ENCODE peak calls at places on chromosomes 7 and 10, in five cellular contexts. S is fibroblast of pulmonary artery, Y is BE2C, O is choroid plexus epithelial cell, D is psoas muscle. C is an unnamed sample.

GRCh38 chr10:96610817-96611216 is 24.0 kb upstream of the TM9SF3 start:
- DNase-seq in S (no peak), Y (no peak), O (no peak), D (no peak), C (no peak)

GRCh38 chr10:93106631-93107072 is 33.0 kb downstream of the CYP26A1 start:
- DNase-seq in S (peak), Y (no peak), O (peak), D (no peak), C (no peak)

GRCh38 chr10:123718544-123719060 is 52.4 kb downstream of the GPR26 start:
- DNase-seq in S (no peak), Y (no peak), O (no peak), D (no peak), C (no peak)

GRCh38 chr7:44122529-44122928 is 819 bp downstream of the POLD2 start:
- DNase-seq in S (no peak), Y (no peak), O (no peak), D (no peak), C (no peak)

GRCh38 chr7:101804087-101804631 is 13.3 kb upstream of the CUX1 start:
- DNase-seq in S (no peak), Y (no peak), O (no peak), D (no peak), C (no peak)

GRCh38 chr7:74013539-74014272 is 14.3 kb upstream of the ELN start:
- DNase-seq in S (no peak), Y (no peak), O (no peak), D (peak), C (peak)

GRCh38 chr10:51617576-51618298 is 81.7 kb downstream of the CSTF2T start:
- DNase-seq in S (no peak), Y (no peak), O (no peak), D (no peak), C (no peak)

GRCh38 chr7:150717821-150718420 is 1.5 kb downstream of the GIMAP1 start:
- DNase-seq in S (no peak), Y (no peak), O (no peak), D (no peak), C (no peak)

GRCh38 chr7:74294191-74294998 is 5.2 kb downstream of the CLIP2 start:
- DNase-seq in S (peak), Y (peak), O (peak), D (peak), C (peak)

GRCh38 chr10:97481071-97481470 is 17.2 kb downstream of the MMS19 start:
- DNase-seq in S (no peak), Y (no peak), O (no peak), D (no peak), C (no peak)

GRCh38 chr7:131538071-131538790 is 18.2 kb downstream of the PODXL start:
- DNase-seq in S (peak), Y (no peak), O (peak), D (no peak), C (no peak)

GRCh38 chr7:75872073-75872782 is 6.6 kb upstream of the RHBDD2 start:
- DNase-seq in S (no peak), Y (no peak), O (no peak), D (no peak), C (peak)

GRCh38 chr10:126387041-126387908 is 1.0 kb downstream of the ADAM12 start:
- DNase-seq in S (peak), Y (peak), O (peak), D (peak), C (peak)

GRCh38 chr10:88401671-88402347 is 181.3 kb downstream of the RNLS start:
- DNase-seq in S (peak), Y (no peak), O (peak), D (no peak), C (peak)

GRCh38 chr7:34039033-34039432 is 133.7 kb downstream of the BMPER start:
- DNase-seq in S (no peak), Y (no peak), O (no peak), D (no peak), C (peak)

GRCh38 chr7:151346180-151346769 is 4.7 kb downstream of the NUB1 start:
- DNase-seq in S (no peak), Y (peak), O (no peak), D (no peak), C (no peak)

GRCh38 chr10:52442576-52442975 is 128.5 kb downstream of the DKK1 start:
- DNase-seq in S (peak), Y (no peak), O (peak), D (no peak), C (peak)

GRCh38 chr10:71082930-71083329 is 129.4 kb upstream of the UNC5B start:
- DNase-seq in S (no peak), Y (no peak), O (no peak), D (no peak), C (no peak)

GRCh38 chr7:2148814-2149213 is 83.9 kb downstream of the MAD1L1 start:
- DNase-seq in S (no peak), Y (no peak), O (no peak), D (no peak), C (no peak)

GRCh38 chr7:2149672-2150444 is 82.9 kb downstream of the MAD1L1 start:
- DNase-seq in S (no peak), Y (no peak), O (no peak), D (peak), C (no peak)

GRCh38 chr7:2145835-2146580 is 86.7 kb downstream of the MAD1L1 start:
- DNase-seq in S (no peak), Y (no peak), O (no peak), D (no peak), C (no peak)

GRCh38 chr7:2146676-2147472 is 85.9 kb downstream of the MAD1L1 start:
- DNase-seq in S (no peak), Y (no peak), O (no peak), D (no peak), C (no peak)

GRCh38 chr7:2148189-2148588 is 84.6 kb downstream of the MAD1L1 start:
- DNase-seq in S (no peak), Y (no peak), O (no peak), D (no peak), C (no peak)
- TF ChIP-seq CTCF in S (peak), Y (peak), O (peak), D (no peak), C (no peak)

DNA sequence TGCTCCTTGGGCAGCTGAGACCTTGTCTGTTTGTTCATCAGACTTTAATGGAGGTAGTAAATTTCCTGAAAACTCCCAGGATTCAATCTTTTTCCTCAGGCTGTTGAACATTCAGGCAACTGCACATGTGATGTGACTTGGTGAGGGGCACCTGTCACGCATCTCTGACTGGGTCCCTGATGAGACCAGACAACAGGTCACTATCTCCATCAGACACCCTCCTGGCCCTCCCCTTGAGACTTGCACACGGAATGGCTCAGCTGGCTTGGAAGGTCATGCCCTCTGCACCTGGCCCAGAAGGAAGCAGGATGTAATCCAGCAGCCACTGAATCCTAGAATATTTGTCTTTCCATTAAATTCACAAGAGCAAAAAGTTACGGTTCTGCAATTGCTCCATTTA is 15.9 kb downstream of the AQP1 start:
- DNase-seq in S (no peak), Y (no peak), O (no peak), D (no peak), C (no peak)
- H3K4me3 ChIP-seq in S (no peak), Y (no peak), O (no peak), D (no peak), C (no peak)

DNA sequence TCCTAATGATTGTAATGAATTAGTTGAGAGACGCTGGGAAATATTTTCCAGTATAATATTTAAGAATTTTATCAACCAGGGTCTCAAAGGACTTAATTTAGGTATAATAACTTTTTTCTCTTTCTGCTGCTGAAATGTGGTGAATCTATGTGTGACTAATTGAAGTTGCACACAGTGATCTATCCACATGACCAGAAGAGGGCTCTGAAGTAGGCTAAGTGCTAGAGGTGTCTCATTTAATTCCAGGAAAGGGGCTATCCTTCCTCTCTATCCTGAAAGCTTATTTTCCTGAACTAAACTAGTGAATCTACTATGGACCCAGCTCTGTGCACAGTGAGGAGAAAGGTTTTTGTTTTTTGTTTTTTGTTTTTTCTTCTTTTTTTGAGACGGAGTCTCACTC is 294.4 kb upstream of the MYO3A start:
- DNase-seq in S (peak), Y (no peak), O (peak), D (no peak), C (no peak)
- TF ChIP-seq CTCF in S (peak), Y (no peak), O (peak), D (no peak), C (no peak)

GRCh38 chr10:3869036-3869435 is 84.0 kb upstream of the KLF6 start:
- DNase-seq in S (no peak), Y (no peak), O (peak), D (no peak), C (no peak)
- H3K4me3 ChIP-seq in S (no peak), Y (no peak), O (no peak), D (no peak), C (no peak)

GRCh38 chr10:13037832-13038231 is 36.3 kb upstream of the CCDC3 start:
- DNase-seq in S (no peak), Y (no peak), O (no peak), D (no peak), C (no peak)
- TF ChIP-seq CTCF in S (no peak), Y (no peak), O (no peak), D (no peak), C (no peak)

DNA sequence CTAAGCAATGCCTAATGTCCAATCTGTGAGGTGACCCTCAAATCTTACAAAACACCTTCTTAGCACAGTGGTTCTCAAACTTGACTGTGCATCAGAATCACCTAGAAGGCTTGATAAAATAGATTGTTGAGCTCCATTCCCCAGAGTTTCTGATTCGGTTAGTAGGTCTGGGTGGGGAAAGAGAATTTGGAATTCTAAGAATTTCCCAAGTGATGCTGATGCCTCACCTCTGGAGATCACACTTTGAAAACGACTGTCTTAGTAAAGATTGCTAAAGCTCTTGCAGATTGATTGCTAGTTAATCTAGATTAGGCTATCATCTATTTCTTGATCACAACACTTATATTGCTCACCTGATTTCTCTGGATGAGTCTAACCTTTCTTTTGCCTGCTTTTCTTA is 126.6 kb downstream of the PCLO start:
- DNase-seq in S (no peak), Y (no peak), O (no peak), D (no peak), C (no peak)
- H3K4me3 ChIP-seq in S (no peak), Y (no peak), O (no peak), D (no peak), C (no peak)

DNA sequence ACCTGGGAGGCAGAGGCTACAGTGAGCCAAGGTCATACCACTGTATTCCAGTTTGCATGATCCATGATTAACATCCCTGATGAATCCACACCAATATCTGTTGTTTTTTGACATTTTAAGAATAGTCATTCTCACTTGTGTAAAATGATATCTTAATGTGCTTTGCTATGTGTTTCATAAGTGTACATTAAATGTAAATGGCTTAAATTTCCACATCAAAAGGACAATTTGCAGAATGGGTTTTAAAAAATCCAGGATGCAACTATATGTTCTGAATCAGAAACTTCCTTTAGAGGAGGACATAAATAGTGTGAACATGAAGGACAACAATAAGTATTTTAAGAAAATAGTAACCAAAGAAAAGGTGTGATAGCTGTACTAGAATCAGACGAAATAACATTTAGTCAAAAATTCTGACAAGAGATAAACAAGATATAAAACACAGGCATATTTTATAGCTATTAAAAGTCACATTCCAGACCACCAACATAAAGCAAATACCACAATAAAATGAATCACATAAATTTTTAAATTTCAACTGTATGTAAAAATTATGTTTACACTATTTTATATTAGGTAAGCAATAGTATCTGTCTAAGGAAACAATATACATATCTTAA is 42.4 kb downstream of the AKR1C3 start:
- DNase-seq in S (no peak), Y (no peak), O (no peak), D (no peak), C (no peak)
- TF ChIP-seq CTCF in S (no peak), Y (no peak), O (no peak), D (no peak), C (no peak)

DNA sequence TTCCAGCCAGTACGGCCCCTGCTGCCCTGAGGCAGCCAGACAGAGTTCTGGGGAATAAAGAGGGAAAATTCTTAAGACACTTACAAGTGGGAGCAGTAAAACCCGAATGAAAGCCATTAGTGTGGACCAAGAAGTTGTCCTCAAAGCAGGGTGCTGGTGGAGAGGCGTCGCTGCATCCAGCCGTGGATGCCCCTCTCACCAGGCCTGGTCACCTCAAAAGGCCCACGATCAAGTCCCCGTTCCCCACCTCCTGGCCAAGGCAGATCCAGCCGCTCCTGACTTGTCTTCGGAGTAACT is 656 bp downstream of the VSTM4 start:
- DNase-seq in S (no peak), Y (no peak), O (peak), D (no peak), C (no peak)
- H3K4me3 ChIP-seq in S (peak), Y (peak), O (peak), D (peak), C (peak)